ENCODE peak calls at places on chromosome 9, in six cellular contexts. H is T-cell, X is hippocampal formation, M is AG10803, J is sigmoid colon, B is HEK293T. R is an unnamed sample.

GRCh38 chr9:125888220-125888619 is 141.0 kb downstream of the PBX3 start:
- DNase-seq in H (no peak), X (no peak), M (peak), J (no peak), B (no peak), R (no peak)

GRCh38 chr9:71769175-71770165 is 1.2 kb upstream of the CEMIP2 start:
- DNase-seq in H (peak), X (peak), M (peak), J (peak), B (peak), R (peak)

GRCh38 chr9:114214181-114214580 is 58.8 kb downstream of the COL27A1 start:
- DNase-seq in H (no peak), X (no peak), M (peak), J (no peak), B (no peak), R (no peak)

GRCh38 chr9:80928697-80929096 is 760.6 kb downstream of the TLE1 start:
- DNase-seq in H (no peak), X (no peak), M (no peak), J (no peak), B (no peak), R (no peak)

GRCh38 chr9:16178294-16178693 is 625.5 kb downstream of the CCDC171 start:
- DNase-seq in H (no peak), X (no peak), M (no peak), J (no peak), B (no peak), R (no peak)

GRCh38 chr9:137878146-137878941 is 762 bp downstream of the CACNA1B start:
- DNase-seq in H (no peak), X (no peak), M (no peak), J (no peak), B (peak), R (peak)

GRCh38 chr9:99073985-99074901 is 30.7 kb upstream of the TGFBR1 start:
- DNase-seq in H (no peak), X (no peak), M (no peak), J (no peak), B (no peak), R (no peak)

GRCh38 chr9:91751922-91752321 is 198.1 kb downstream of the ROR2 start:
- DNase-seq in H (no peak), X (no peak), M (peak), J (no peak), B (no peak), R (no peak)

GRCh38 chr9:71878327-71879274 is 32.4 kb downstream of the ABHD17B start:
- DNase-seq in H (no peak), X (no peak), M (no peak), J (no peak), B (no peak), R (no peak)

GRCh38 chr9:121987312-121987711 is 105.8 kb downstream of the TTLL11 start:
- DNase-seq in H (no peak), X (no peak), M (no peak), J (no peak), B (no peak), R (no peak)

GRCh38 chr9:130824616-130825015 is 10.4 kb upstream of the ABL1 start:
- DNase-seq in H (no peak), X (no peak), M (no peak), J (no peak), B (no peak), R (no peak)

GRCh38 chr9:5650356-5651105 is 21.6 kb downstream of the RIC1 start:
- DNase-seq in H (no peak), X (no peak), M (no peak), J (no peak), B (no peak), R (no peak)

GRCh38 chr9:114968710-114969109 is 38.3 kb upstream of the TNFSF8 start:
- DNase-seq in H (no peak), X (no peak), M (peak), J (no peak), B (no peak), R (no peak)

GRCh38 chr9:72390896-72391295 is 25.9 kb upstream of the ZFAND5 start:
- DNase-seq in H (no peak), X (no peak), M (no peak), J (no peak), B (no peak), R (no peak)

GRCh38 chr9:104386425-104387069 is 117.5 kb upstream of the OR13F1 start:
- DNase-seq in H (no peak), X (no peak), M (peak), J (no peak), B (peak), R (no peak)

GRCh38 chr9:128552744-128553221 is 396 bp downstream of the SPTAN1 start:
- DNase-seq in H (peak), X (peak), M (peak), J (peak), B (no peak), R (no peak)

GRCh38 chr9:98992885-98993569 is 49.3 kb downstream of the COL15A1 start:
- DNase-seq in H (no peak), X (no peak), M (no peak), J (no peak), B (no peak), R (no peak)

GRCh38 chr9:100911273-100911672 is 117.3 kb upstream of the PLPPR1 start:
- DNase-seq in H (no peak), X (no peak), M (no peak), J (no peak), B (no peak), R (no peak)

R was measured in upper lobe of left lung.